ENCODE peak calls at places on chromosomes 7 and 10, in seven cellular contexts. One of them, this sample, is unnamed.

GRCh38 chr10:65570143-65571010 is 1355.5 kb upstream of the LRRTM3 start:
- DNase-seq in BJ: no peak
- DNase-seq in left ventricle myocardium inferior: peak
- DNase-seq in HEK293T: peak
- DNase-seq in NCI-H774: peak
- DNase-seq in brain microvascular endothelial cell: peak
- DNase-seq in small intestine: peak
- DNase-seq in this sample: peak

GRCh38 chr7:132622081-132622480 is 45.8 kb upstream of the PLXNA4 start:
- DNase-seq in left ventricle myocardium inferior: no peak
- DNase-seq in NCI-H774: no peak
- DNase-seq in HEK293T: no peak
- DNase-seq in BJ: no peak
- DNase-seq in brain microvascular endothelial cell: no peak
- DNase-seq in small intestine: no peak
- DNase-seq in this sample: no peak

GRCh38 chr10:234708-235406 is 99.6 kb downstream of the ZMYND11 start:
- DNase-seq in left ventricle myocardium inferior: no peak
- DNase-seq in small intestine: no peak
- DNase-seq in brain microvascular endothelial cell: no peak
- DNase-seq in HEK293T: no peak
- DNase-seq in BJ: no peak
- DNase-seq in NCI-H774: no peak
- DNase-seq in this sample: no peak

GRCh38 chr10:65779985-65780384 is 1145.9 kb upstream of the LRRTM3 start:
- DNase-seq in NCI-H774: no peak
- DNase-seq in HEK293T: no peak
- DNase-seq in left ventricle myocardium inferior: no peak
- DNase-seq in BJ: no peak
- DNase-seq in brain microvascular endothelial cell: no peak
- DNase-seq in small intestine: no peak
- DNase-seq in this sample: no peak

GRCh38 chr7:6026011-6026819 is 5.0 kb upstream of the ANKRD61 start:
- DNase-seq in NCI-H774: peak
- DNase-seq in HEK293T: peak
- DNase-seq in left ventricle myocardium inferior: peak
- DNase-seq in BJ: no peak
- DNase-seq in brain microvascular endothelial cell: peak
- DNase-seq in small intestine: peak
- DNase-seq in this sample: peak

GRCh38 chr7:157397751-157398691 is 61.2 kb downstream of the DNAJB6 start:
- DNase-seq in NCI-H774: peak
- DNase-seq in HEK293T: peak
- DNase-seq in left ventricle myocardium inferior: peak
- DNase-seq in brain microvascular endothelial cell: peak
- DNase-seq in BJ: peak
- DNase-seq in small intestine: peak
- DNase-seq in this sample: peak

GRCh38 chr7:156725074-156725473 is 84.5 kb downstream of the RNF32 start:
- DNase-seq in brain microvascular endothelial cell: no peak
- DNase-seq in small intestine: no peak
- DNase-seq in HEK293T: no peak
- DNase-seq in BJ: no peak
- DNase-seq in left ventricle myocardium inferior: no peak
- DNase-seq in NCI-H774: peak
- DNase-seq in this sample: no peak

GRCh38 chr7:99944508-99945070 is 15.2 kb upstream of the GJC3 start:
- DNase-seq in HEK293T: no peak
- DNase-seq in NCI-H774: no peak
- DNase-seq in left ventricle myocardium inferior: no peak
- DNase-seq in small intestine: no peak
- DNase-seq in brain microvascular endothelial cell: no peak
- DNase-seq in BJ: no peak
- DNase-seq in this sample: no peak

GRCh38 chr10:91410638-91411367 is 659 bp downstream of the HECTD2 start:
- DNase-seq in NCI-H774: no peak
- DNase-seq in small intestine: peak
- DNase-seq in left ventricle myocardium inferior: no peak
- DNase-seq in HEK293T: peak
- DNase-seq in brain microvascular endothelial cell: peak
- DNase-seq in BJ: no peak
- DNase-seq in this sample: no peak